ENCODE peak calls at places on chromosome 18, in four cellular contexts. K is heart right ventricle, Z is tibial nerve, F is SJCRH30. B is an unnamed sample. For H3K9me3, the result is how much of the 10 kb centered on the place peaks cover.

GRCh38 chr18:45967007-45967706 is at the start of gene EPG5:
- DNase-seq in F (peak), Z (peak), K (peak), B (peak)

GRCh38 chr18:24831871-24832665 is 371.6 kb downstream of the HRH4 start:
- DNase-seq in F (no peak), K (no peak), Z (no peak), B (peak)

GRCh38 chr18:73741946-73742345 is 405.7 kb downstream of the FBXO15 start:
- DNase-seq in K (no peak), F (no peak), Z (no peak), B (no peak)

GRCh38 chr18:74497778-74498177 is 1.6 kb downstream of the CNDP2 start:
- DNase-seq in Z (no peak), F (no peak), K (no peak), B (no peak)

GRCh38 chr18:45463433-45463832 is 151.8 kb upstream of the SLC14A2 start:
- DNase-seq in F (no peak), K (no peak), Z (no peak), B (no peak)

GRCh38 chr18:74249181-74249968 is 42.4 kb downstream of the CYB5A start:
- DNase-seq in F (no peak), Z (no peak), K (no peak), B (no peak)

GRCh38 chr18:77078671-77079070 is 53.9 kb downstream of the MBP start:
- DNase-seq in Z (no peak), F (no peak), K (no peak), B (no peak)

GRCh38 chr18:44917865-44918476 is 237.3 kb downstream of the SETBP1 start:
- DNase-seq in K (no peak), Z (no peak), F (no peak), B (no peak)

GRCh38 chr18:14784133-14784532 is 36.2 kb downstream of the ANKRD30B start:
- DNase-seq in Z (no peak), K (no peak), F (no peak), B (no peak)

DNA sequence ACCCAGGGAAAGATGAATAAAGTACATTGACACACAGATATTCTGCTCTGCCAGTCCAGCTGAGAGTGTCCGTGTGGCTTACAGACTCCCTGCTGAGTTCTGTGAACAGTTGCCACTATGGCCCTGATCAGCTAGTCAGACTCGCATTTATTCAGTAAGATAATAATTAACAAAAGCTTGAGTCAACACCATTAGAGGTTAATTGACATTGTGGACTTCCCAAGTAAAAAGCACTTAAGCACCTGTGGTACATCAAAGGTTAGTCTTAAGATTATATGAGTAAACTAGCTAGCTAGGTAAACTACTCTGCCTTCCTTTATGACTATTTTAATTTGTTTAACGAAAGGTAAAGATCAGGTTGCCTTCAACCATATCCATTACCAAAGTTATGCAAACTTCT is 33.7 kb downstream of the ANKRD30B start:
- DNase-seq in F (no peak), K (no peak), Z (no peak), B (no peak)
- H3K9me3 ChIP-seq in F (under half), K (under half), Z (under half), B (under half)

DNA sequence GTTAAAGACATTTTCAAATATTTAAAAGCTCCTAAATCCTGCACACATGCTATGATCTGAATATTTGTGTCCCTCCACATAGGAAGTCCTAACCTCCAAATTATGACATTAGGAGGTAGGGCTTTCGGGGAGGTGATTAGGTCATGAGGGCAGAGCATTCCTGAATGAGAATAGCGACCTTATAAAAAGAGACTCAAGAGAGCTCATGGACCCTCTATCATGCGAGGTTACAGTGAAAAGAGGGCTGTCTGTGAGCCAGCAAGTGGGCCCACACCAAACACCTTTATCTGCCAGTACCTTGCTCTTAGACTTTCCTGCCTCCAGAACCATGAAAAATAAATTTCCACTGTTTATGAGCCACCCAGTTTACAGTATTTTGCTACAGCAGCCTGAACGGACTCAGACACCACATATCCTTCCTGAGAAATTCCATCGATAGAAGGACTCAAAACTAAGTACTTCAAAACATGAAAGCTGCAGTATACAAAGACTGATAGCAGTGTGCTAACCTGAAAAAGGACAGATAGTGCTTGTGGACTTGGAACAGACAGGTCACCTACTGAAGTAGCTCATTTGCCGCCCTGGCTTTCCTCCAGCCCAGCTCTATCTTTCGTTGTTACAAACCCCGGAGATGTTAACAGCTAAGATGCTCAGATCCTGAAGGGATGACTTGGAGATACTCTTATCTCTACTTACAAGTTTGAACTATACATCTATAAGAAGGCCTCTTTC is 13.8 kb downstream of the FAM210A start:
- DNase-seq in F (no peak), Z (no peak), K (peak), B (no peak)
- H3K9me3 ChIP-seq in F (under half), Z (under half), K (under half), B (under half)

GRCh38 chr18:72566327-72566726 is 22.2 kb upstream of the CBLN2 start:
- DNase-seq in Z (no peak), F (no peak), K (no peak), B (no peak)
- H3K9me3 ChIP-seq in Z (under half), F (under half), K (under half), B (under half)

GRCh38 chr18:78362198-78362597 is 617.4 kb upstream of the SALL3 start:
- DNase-seq in K (no peak), Z (no peak), F (no peak), B (no peak)

GRCh38 chr18:78363556-78363955 is 616.1 kb upstream of the SALL3 start:
- DNase-seq in F (no peak), Z (no peak), K (no peak), B (no peak)

GRCh38 chr18:78364123-78364522 is 615.5 kb upstream of the SALL3 start:
- DNase-seq in K (no peak), F (no peak), Z (no peak), B (no peak)
- H3K9me3 ChIP-seq in K (under half), F (under half), Z (under half), B (under half)

GRCh38 chr18:59267511-59268126 is 5.6 kb downstream of the RAX start:
- DNase-seq in K (no peak), F (no peak), Z (no peak), B (no peak)

GRCh38 chr18:59269563-59270214 is 3.6 kb downstream of the RAX start:
- DNase-seq in K (no peak), F (no peak), Z (no peak), B (no peak)

GRCh38 chr18:59268722-59269562 is 4.3 kb downstream of the RAX start:
- DNase-seq in K (peak), Z (no peak), F (no peak), B (peak)

GRCh38 chr18:59266876-59267510 is 6.3 kb downstream of the RAX start:
- DNase-seq in F (no peak), K (no peak), Z (no peak), B (no peak)

GRCh38 chr18:59268127-59268721 is 5.0 kb downstream of the RAX start:
- DNase-seq in F (no peak), K (no peak), Z (no peak), B (no peak)
- H3K9me3 ChIP-seq in F (under half), K (under half), Z (under half), B (under half)

GRCh38 chr18:11886629-11887028 is 21.5 kb downstream of the MPPE1 start:
- DNase-seq in Z (no peak), F (no peak), K (no peak), B (no peak)
- H3K9me3 ChIP-seq in Z (under half), F (under half), K (under half), B (under half)

DNA sequence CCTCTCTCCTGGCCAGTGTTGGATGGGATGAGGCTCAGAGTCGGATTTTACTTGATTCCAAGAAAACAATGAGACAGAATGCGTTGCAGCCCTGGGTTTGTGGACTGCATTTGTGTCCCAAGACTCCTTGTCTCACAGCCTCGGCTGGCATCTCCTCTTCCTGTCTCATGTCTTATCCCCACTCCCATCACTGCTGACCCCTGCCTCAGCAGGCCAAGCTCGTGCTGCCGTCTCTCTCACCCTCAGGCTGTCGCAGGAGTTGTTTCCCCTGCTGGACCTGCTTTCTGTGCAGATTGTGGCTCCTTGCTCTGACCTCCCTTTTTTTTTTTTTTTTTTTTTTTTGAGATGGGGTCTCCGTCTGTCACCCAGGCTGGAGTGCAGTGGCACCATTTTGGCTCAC is 70.2 kb upstream of the RALBP1 start:
- DNase-seq in K (no peak), F (no peak), Z (no peak), B (no peak)
- H3K9me3 ChIP-seq in K (under half), F (under half), Z (under half), B (under half)

GRCh38 chr18:70991577-70991976 is 702.7 kb downstream of the SOCS6 start:
- DNase-seq in F (no peak), Z (no peak), K (no peak), B (no peak)
- H3K9me3 ChIP-seq in F (under half), Z (under half), K (under half), B (under half)

GRCh38 chr18:35276276-35276675 is 13.8 kb downstream of the ZSCAN30 start:
- DNase-seq in Z (no peak), K (no peak), F (no peak), B (no peak)
- H3K9me3 ChIP-seq in Z (under half), K (under half), F (under half), B (under half)